ENCODE peak calls at places on chromosomes 5 and 9, in eight cellular contexts. U is tibial nerve; V is mammary epithelial cell; L is stomach; C is GM23338; P is effector memory CD4-positive, alpha-beta T cell; A is MG63; R is IMR-90. O is an unnamed sample. For H3K27me3, the result is how much of the 10 kb centered on the place peaks cover.

GRCh38 chr5:138466058-138466899 is 1.0 kb downstream of the EGR1 start:
- DNase-seq in U (peak), V (no peak), L (peak), C (no peak), P (no peak), A (peak), R (peak), O (no peak)

GRCh38 chr5:92364986-92365550 is 982.0 kb upstream of the ARRDC3 start:
- DNase-seq in U (peak), V (no peak), L (no peak), C (no peak), P (no peak), A (no peak), R (peak), O (no peak)

GRCh38 chr5:144468542-144468941 is 297.9 kb downstream of the KCTD16 start:
- DNase-seq in U (no peak), V (no peak), L (no peak), C (no peak), P (no peak), A (no peak), R (no peak), O (no peak)

GRCh38 chr9:78598120-78598519 is 301.2 kb downstream of the PSAT1 start:
- DNase-seq in U (no peak), V (no peak), L (no peak), C (no peak), P (no peak), A (no peak), R (no peak), O (no peak)

GRCh38 chr5:119417891-119418781 is 34.2 kb upstream of the HSD17B4 start:
- DNase-seq in U (no peak), V (peak), L (no peak), C (no peak), P (no peak), A (no peak), R (peak), O (no peak)

GRCh38 chr5:180306796-180307195 is 14.9 kb upstream of the MAPK9 start:
- DNase-seq in U (no peak), V (no peak), L (no peak), C (no peak), P (no peak), A (no peak), R (no peak), O (no peak)

GRCh38 chr5:64768358-64769312 is at the start of the genes CWC27 and SREK1IP1:
- DNase-seq in U (peak), V (peak), L (peak), C (peak), P (peak), A (peak), R (peak), O (peak)

GRCh38 chr9:22307013-22307711 is 139.5 kb upstream of the DMRTA1 start:
- DNase-seq in U (peak), V (peak), L (peak), C (peak), P (no peak), A (no peak), R (peak), O (no peak)

GRCh38 chr9:114994716-114995115 is 64.3 kb upstream of the TNFSF8 start:
- DNase-seq in U (no peak), V (no peak), L (no peak), C (no peak), P (no peak), A (no peak), R (no peak), O (no peak)

GRCh38 chr5:150042459-150042858 is 41.9 kb downstream of the HMGXB3 start:
- DNase-seq in U (no peak), V (no peak), L (no peak), C (no peak), P (no peak), A (no peak), R (no peak), O (no peak)

GRCh38 chr5:120507197-120507596 is 43.1 kb downstream of the PRR16 start:
- DNase-seq in U (no peak), V (no peak), L (no peak), C (no peak), P (no peak), A (no peak), R (peak), O (no peak)

GRCh38 chr9:690517-691111 is 150.9 kb upstream of the DMRT1 start:
- DNase-seq in U (no peak), V (no peak), L (no peak), C (no peak), P (no peak), A (no peak), R (no peak), O (no peak)

GRCh38 chr5:95826949-95827595 is 4.5 kb upstream of the GLRX start:
- DNase-seq in U (no peak), V (no peak), L (peak), C (no peak), P (no peak), A (no peak), R (no peak), O (no peak)

GRCh38 chr5:124087752-124088151 is 575.8 kb downstream of the CSNK1G3 start:
- DNase-seq in U (no peak), V (no peak), L (no peak), C (peak), P (no peak), A (no peak), R (no peak), O (no peak)

GRCh38 chr5:10310073-10310779 is 2.5 kb upstream of the CMBL start:
- DNase-seq in U (no peak), V (peak), L (peak), C (no peak), P (no peak), A (peak), R (peak), O (no peak)

GRCh38 chr9:130904070-130905044 is 7.7 kb upstream of the QRFP start:
- DNase-seq in U (no peak), V (no peak), L (no peak), C (no peak), P (no peak), A (no peak), R (no peak), O (peak)

GRCh38 chr5:36392818-36393217 is 91.1 kb upstream of the RANBP3L start:
- DNase-seq in U (no peak), V (peak), L (no peak), C (no peak), P (no peak), A (peak), R (peak), O (no peak)

GRCh38 chr9:114653556-114654159 is 3.9 kb downstream of the TEX53 start:
- DNase-seq in U (peak), V (peak), L (peak), C (peak), P (peak), A (peak), R (peak), O (peak)

GRCh38 chr5:14901462-14902051 is 30.0 kb upstream of the ANKH start:
- DNase-seq in U (peak), V (no peak), L (no peak), C (no peak), P (no peak), A (no peak), R (peak), O (no peak)

GRCh38 chr9:31820426-31820825 is 564.0 kb upstream of the ACO1 start:
- DNase-seq in U (no peak), V (no peak), L (no peak), C (no peak), P (no peak), A (no peak), R (no peak), O (no peak)

GRCh38 chr5:50463047-50463446 is 22.0 kb upstream of the EMB start:
- DNase-seq in U (no peak), V (no peak), L (no peak), C (no peak), P (no peak), A (no peak), R (no peak), O (no peak)

GRCh38 chr5:94174748-94175411 is 433.5 kb upstream of the POU5F2 start:
- DNase-seq in U (no peak), V (peak), L (no peak), C (no peak), P (no peak), A (peak), R (peak), O (no peak)

GRCh38 chr5:139215176-139215975 is 17.2 kb upstream of the SIL1 start:
- DNase-seq in U (no peak), V (no peak), L (no peak), C (peak), P (no peak), A (peak), R (no peak), O (no peak)

GRCh38 chr5:54895816-54896341 is 89.5 kb downstream of the ESM1 start:
- DNase-seq in U (peak), V (peak), L (peak), C (peak), P (no peak), A (peak), R (peak), O (no peak)

GRCh38 chr5:90866915-90867715 is 308.5 kb downstream of the ADGRV1 start:
- DNase-seq in U (no peak), V (no peak), L (no peak), C (no peak), P (no peak), A (peak), R (peak), O (no peak)

GRCh38 chr5:171520300-171521170 is 101.1 kb downstream of the FGF18 start:
- DNase-seq in U (no peak), V (no peak), L (no peak), C (peak), P (no peak), A (peak), R (peak), O (no peak)

GRCh38 chr5:128436825-128437224 is 101.2 kb downstream of the FBN2 start:
- DNase-seq in U (no peak), V (peak), L (no peak), C (peak), P (no peak), A (peak), R (peak), O (no peak)

GRCh38 chr9:35906923-35907699 is 1.1 kb downstream of the HRCT1 start:
- DNase-seq in U (peak), V (peak), L (no peak), C (no peak), P (no peak), A (peak), R (peak), O (no peak)

GRCh38 chr5:68149189-68149588 is 66.4 kb upstream of the PIK3R1 start:
- DNase-seq in U (no peak), V (no peak), L (no peak), C (no peak), P (no peak), A (no peak), R (peak), O (no peak)

DNA sequence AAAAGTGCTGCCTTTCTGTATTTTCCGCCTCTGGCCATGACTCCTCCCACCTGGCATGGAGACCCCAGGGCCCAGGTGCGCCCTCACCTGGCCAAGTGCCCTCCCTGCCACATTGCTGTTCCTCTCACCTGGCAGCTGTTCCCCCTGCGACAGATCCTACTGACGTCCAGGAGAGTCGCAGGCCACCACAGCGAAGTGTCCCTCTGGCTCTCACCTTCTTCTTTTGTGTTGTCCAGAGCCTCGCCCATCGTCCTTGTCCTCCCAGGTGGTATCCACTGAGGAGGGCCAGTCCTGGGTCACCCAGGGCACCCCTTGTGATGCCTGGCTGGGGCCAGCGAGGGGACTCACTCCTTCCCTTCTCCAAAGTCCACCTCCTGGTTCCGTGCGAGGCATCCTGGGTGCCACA is 2.6 kb downstream of the NKD2 start:
- DNase-seq in U (no peak), V (no peak), L (peak), C (peak), P (no peak), A (peak), R (no peak), O (peak)
- H3K27me3 ChIP-seq in U (under half), V (under half), L (under half), C (under half), P (under half), A (under half), R (half or more), O (under half)

GRCh38 chr5:176697929-176698520 is 50.7 kb downstream of the TSPAN17 start:
- DNase-seq in U (no peak), V (no peak), L (no peak), C (peak), P (no peak), A (no peak), R (no peak), O (no peak)

GRCh38 chr5:176695073-176695472 is 47.8 kb downstream of the TSPAN17 start:
- DNase-seq in U (no peak), V (no peak), L (no peak), C (no peak), P (no peak), A (no peak), R (no peak), O (no peak)

GRCh38 chr5:176694631-176695030 is 47.3 kb downstream of the TSPAN17 start:
- DNase-seq in U (no peak), V (no peak), L (no peak), C (no peak), P (no peak), A (no peak), R (no peak), O (no peak)

GRCh38 chr5:176700239-176700847 is 53.1 kb downstream of the TSPAN17 start:
- DNase-seq in U (no peak), V (no peak), L (no peak), C (peak), P (no peak), A (peak), R (no peak), O (no peak)

GRCh38 chr5:176697267-176697928 is 50.1 kb downstream of the TSPAN17 start:
- DNase-seq in U (no peak), V (no peak), L (no peak), C (peak), P (no peak), A (no peak), R (no peak), O (no peak)
- H3K27me3 ChIP-seq in U (half or more), V (under half), L (half or more), C (under half), P (under half), A (under half), R (half or more), O (under half)

GRCh38 chr9:124505006-124505900 is 1.9 kb downstream of the NR5A1 start:
- DNase-seq in U (no peak), V (no peak), L (no peak), C (peak), P (no peak), A (no peak), R (no peak), O (no peak)

GRCh38 chr9:124507880-124508432 is 757 bp upstream of the NR5A1 start:
- DNase-seq in U (no peak), V (no peak), L (no peak), C (no peak), P (no peak), A (no peak), R (no peak), O (no peak)

GRCh38 chr9:124506931-124507879 is at the start of gene NR5A1:
- DNase-seq in U (no peak), V (no peak), L (no peak), C (no peak), P (no peak), A (no peak), R (no peak), O (no peak)

GRCh38 chr9:124505901-124506346 is 1.3 kb downstream of the NR5A1 start:
- DNase-seq in U (no peak), V (no peak), L (no peak), C (peak), P (no peak), A (no peak), R (no peak), O (no peak)

DNA sequence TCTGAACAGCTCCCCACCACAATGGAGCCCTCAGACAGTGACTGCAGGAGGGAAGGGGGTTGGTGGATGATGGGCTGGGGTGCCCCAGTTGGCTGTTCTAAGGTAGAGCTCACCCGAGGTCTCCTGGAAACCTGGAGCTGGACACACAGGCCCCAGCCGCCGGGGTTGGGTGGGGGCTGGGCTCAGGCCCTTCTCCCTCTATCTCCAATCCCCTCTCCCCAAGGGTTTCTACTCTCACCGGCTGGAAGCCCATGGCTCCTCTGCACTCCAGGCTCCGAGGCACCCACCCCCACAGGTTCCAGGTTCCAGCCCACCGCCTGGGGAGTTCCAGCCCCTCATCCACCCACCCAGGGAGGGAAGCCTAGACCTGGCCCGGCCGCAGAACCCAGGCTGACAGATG is 766 bp downstream of the NR5A1 start:
- DNase-seq in U (no peak), V (no peak), L (no peak), C (no peak), P (no peak), A (no peak), R (no peak), O (no peak)
- H3K27me3 ChIP-seq in U (under half), V (under half), L (under half), C (half or more), P (under half), A (under half), R (half or more), O (under half)

GRCh38 chr9:84141762-84142370 is 161.3 kb downstream of the RMI1 start:
- DNase-seq in U (no peak), V (no peak), L (no peak), C (no peak), P (no peak), A (no peak), R (no peak), O (no peak)

GRCh38 chr9:84137968-84138367 is 157.4 kb downstream of the RMI1 start:
- DNase-seq in U (no peak), V (peak), L (no peak), C (no peak), P (no peak), A (no peak), R (no peak), O (peak)

GRCh38 chr9:84138543-84138942 is 157.9 kb downstream of the RMI1 start:
- DNase-seq in U (no peak), V (no peak), L (no peak), C (no peak), P (no peak), A (no peak), R (no peak), O (no peak)

GRCh38 chr9:84139296-84140100 is 158.9 kb downstream of the RMI1 start:
- DNase-seq in U (peak), V (peak), L (peak), C (no peak), P (no peak), A (peak), R (peak), O (no peak)

DNA sequence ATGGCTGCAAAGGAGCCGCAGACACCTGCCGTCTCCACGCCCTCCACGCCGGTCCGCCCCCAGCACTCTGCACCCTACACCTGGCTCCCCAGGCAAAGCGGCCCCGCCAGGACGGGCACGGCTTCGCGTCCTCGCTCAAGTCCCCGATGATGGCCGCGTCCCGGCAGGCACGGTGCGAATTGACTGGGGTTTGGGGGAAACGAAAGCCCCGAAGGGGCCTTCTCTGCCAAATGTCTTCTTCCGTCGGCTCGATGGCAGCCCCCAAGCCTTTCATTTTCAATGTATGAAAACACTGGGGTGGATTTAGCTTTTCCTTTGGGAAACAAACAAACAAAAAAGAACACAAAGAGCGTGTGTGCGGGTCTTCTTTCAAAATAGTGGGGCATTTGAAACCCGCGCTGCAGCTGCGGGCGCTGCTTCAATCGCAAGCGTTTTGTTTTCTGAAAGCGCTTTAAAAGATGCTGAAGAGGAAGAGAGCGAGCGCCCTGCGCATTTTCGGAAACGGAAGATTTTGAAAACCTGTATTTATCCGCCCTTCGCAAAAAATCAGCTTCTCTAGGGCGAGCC is 160.0 kb downstream of the RMI1 start:
- DNase-seq in U (no peak), V (no peak), L (peak), C (peak), P (no peak), A (no peak), R (peak), O (no peak)
- H3K27me3 ChIP-seq in U (under half), V (under half), L (under half), C (under half), P (under half), A (under half), R (half or more), O (under half)